ENCODE peak calls at places on chromosome 10, in seven cellular contexts. C is RWPE1, J is ovary, G is fibroblast of lung, R is A673, A is mucosa of descending colon, U is PC-3. P is an unnamed sample.

GRCh38 chr10:122233857-122234348 is 37.2 kb upstream of the BTBD16 start:
- DNase-seq in A (no peak), U (no peak), G (no peak), J (no peak), C (no peak), R (no peak), P (no peak)

GRCh38 chr10:60977161-60978128 is 33.5 kb upstream of the RHOBTB1 start:
- DNase-seq in U (peak; percentile 46), G (no peak), C (no peak), J (no peak), A (no peak), R (no peak), P (no peak)

GRCh38 chr10:132037676-132037975 is 28.1 kb upstream of the JAKMIP3 start:
- DNase-seq in C (no peak), J (no peak), A (no peak), G (no peak), R (no peak), U (no peak), P (no peak)

GRCh38 chr10:112271982-112272381 is 11.2 kb upstream of the TECTB start:
- DNase-seq in C (no peak), A (no peak), R (peak; percentile 10), U (no peak), G (peak; percentile 14), J (no peak), P (peak; percentile 12)

GRCh38 chr10:88431103-88431502 is 152.0 kb downstream of the RNLS start:
- DNase-seq in C (no peak), U (no peak), G (no peak), J (no peak), A (no peak), R (no peak), P (no peak)

GRCh38 chr10:119652361-119652760 is 1.2 kb downstream of the BAG3 start:
- DNase-seq in G (peak; percentile 70), J (no peak), A (no peak), U (peak; percentile 57), R (peak; percentile 81), C (peak; percentile 65), P (peak; percentile 53)

GRCh38 chr10:127472976-127473375 is 76.1 kb upstream of the NPS start:
- DNase-seq in A (no peak), R (no peak), U (no peak), J (no peak), G (no peak), C (no peak), P (no peak)

GRCh38 chr10:72852428-72852827 is 41.1 kb upstream of the OIT3 start:
- DNase-seq in A (no peak), C (no peak), G (no peak), J (no peak), U (no peak), R (no peak), P (no peak)

GRCh38 chr10:77504870-77505257 is 132.7 kb downstream of the KCNMA1 start:
- DNase-seq in R (no peak), J (no peak), A (no peak), G (peak; percentile 73), C (peak; percentile 92), U (peak; percentile 100), P (peak; percentile 70)

GRCh38 chr10:79104264-79104954 is 35.6 kb downstream of the ZMIZ1 start:
- DNase-seq in A (no peak), C (no peak), U (peak; percentile 50), J (peak; percentile 83), R (no peak), G (peak; percentile 79), P (peak; percentile 54)

GRCh38 chr10:87656431-87657072 is 3.1 kb upstream of the PAPSS2 start:
- DNase-seq in A (no peak), G (peak; percentile 46), J (no peak), C (peak; percentile 69), U (peak; percentile 48), R (peak; percentile 72), P (no peak)

GRCh38 chr10:107552963-107553362 is 388.5 kb upstream of the SORCS1 start:
- DNase-seq in J (no peak), R (no peak), U (no peak), A (no peak), G (no peak), C (no peak), P (no peak)

GRCh38 chr10:109783286-109783685 is 140.0 kb downstream of the XPNPEP1 start:
- DNase-seq in A (no peak), R (no peak), U (no peak), J (no peak), C (no peak), G (no peak), P (no peak)

GRCh38 chr10:109784236-109784635 is 139.1 kb downstream of the XPNPEP1 start:
- DNase-seq in R (peak; percentile 11), C (no peak), A (no peak), J (no peak), U (peak; percentile 38), G (peak; percentile 58), P (no peak)

GRCh38 chr10:109780997-109781396 is 142.3 kb downstream of the XPNPEP1 start:
- DNase-seq in U (no peak), J (no peak), C (no peak), A (no peak), R (no peak), G (no peak), P (no peak)

GRCh38 chr10:109773818-109774440 is 149.4 kb downstream of the XPNPEP1 start:
- DNase-seq in G (peak; percentile 12), C (peak; percentile 8), R (peak; percentile 71), J (no peak), U (peak; percentile 61), A (no peak), P (peak; percentile 4)

GRCh38 chr10:109778993-109779392 is 144.3 kb downstream of the XPNPEP1 start:
- DNase-seq in R (no peak), A (no peak), U (no peak), G (no peak), J (no peak), C (no peak), P (no peak)
- TF ChIP-seq CTCF in R (no peak), A (no peak), U (no peak), G (no peak), J (no peak), C (no peak), P (no peak)

DNA sequence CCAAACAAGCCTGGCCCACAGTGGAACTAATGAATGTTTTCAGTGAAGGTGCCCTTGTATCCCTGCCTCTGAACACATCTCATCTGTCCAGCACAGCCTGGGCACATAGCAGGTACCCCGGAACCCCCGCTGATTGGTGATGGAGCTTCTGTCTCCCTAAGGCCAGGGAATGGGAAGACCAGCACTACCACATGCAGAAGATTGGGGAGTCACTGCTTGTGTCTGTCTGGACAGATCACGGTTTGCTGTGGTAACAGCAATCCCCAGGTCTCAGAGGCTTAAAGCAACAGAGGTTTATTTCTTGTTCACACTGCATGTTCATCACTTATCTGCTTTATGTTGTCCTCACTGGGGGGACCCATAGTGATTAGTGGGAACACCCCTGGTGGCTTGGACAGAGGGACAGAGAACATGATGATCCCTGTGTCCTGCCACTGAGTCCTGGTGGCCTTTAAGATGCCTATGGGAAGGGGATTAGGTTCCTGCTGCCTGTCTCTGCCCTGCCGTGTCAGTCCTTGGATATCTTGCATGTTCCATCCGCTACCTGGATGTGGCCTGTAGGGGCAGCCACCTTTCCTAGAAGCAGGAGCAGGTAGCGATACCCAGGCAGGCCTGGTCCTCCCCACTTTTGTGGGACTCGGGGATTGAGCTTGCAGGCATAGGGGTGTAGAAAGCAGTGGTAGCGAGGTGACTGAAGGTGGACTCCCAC is 3.6 kb downstream of the TSPAN14 start:
- DNase-seq in A (no peak), C (no peak), U (no peak), J (no peak), G (no peak), R (no peak), P (no peak)
- TF ChIP-seq CTCF in A (no peak), C (no peak), U (no peak), J (no peak), G (no peak), R (no peak), P (no peak)

DNA sequence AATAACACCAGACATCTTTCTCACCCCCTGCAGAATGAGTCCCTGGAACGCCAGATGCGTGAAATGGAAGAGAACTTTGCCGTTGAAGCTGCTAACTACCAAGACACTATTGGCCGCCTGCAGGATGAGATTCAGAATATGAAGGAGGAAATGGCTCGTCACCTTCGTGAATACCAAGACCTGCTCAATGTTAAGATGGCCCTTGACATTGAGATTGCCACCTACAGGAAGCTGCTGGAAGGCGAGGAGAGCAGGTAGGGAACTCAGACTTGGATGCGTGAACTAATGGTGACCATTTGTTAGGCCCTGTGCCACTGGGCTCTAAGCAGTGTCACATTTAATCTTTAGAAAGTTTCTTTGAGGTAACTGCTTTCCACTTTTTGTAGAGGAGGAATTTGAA is 7.1 kb downstream of the VIM start:
- DNase-seq in G (no peak), R (no peak), C (no peak), A (no peak), U (no peak), J (no peak), P (peak; percentile 52)
- TF ChIP-seq CTCF in G (no peak), R (peak; percentile 30), C (no peak), A (no peak), U (peak; percentile 27), J (no peak), P (no peak)

GRCh38 chr10:3737811-3738311 is 47.1 kb downstream of the KLF6 start:
- DNase-seq in G (no peak), J (no peak), C (no peak), A (no peak), R (peak; percentile 36), U (no peak), P (no peak)

GRCh38 chr10:3734111-3734510 is 50.9 kb downstream of the KLF6 start:
- DNase-seq in C (no peak), G (no peak), U (no peak), R (no peak), A (no peak), J (no peak), P (no peak)

GRCh38 chr10:3738855-3739350 is 46.1 kb downstream of the KLF6 start:
- DNase-seq in R (no peak), G (no peak), J (no peak), A (no peak), C (no peak), U (no peak), P (no peak)

GRCh38 chr10:3740157-3740871 is 44.7 kb downstream of the KLF6 start:
- DNase-seq in U (peak; percentile 83), C (peak; percentile 71), G (peak; percentile 83), J (no peak), R (peak; percentile 46), A (no peak), P (no peak)

DNA sequence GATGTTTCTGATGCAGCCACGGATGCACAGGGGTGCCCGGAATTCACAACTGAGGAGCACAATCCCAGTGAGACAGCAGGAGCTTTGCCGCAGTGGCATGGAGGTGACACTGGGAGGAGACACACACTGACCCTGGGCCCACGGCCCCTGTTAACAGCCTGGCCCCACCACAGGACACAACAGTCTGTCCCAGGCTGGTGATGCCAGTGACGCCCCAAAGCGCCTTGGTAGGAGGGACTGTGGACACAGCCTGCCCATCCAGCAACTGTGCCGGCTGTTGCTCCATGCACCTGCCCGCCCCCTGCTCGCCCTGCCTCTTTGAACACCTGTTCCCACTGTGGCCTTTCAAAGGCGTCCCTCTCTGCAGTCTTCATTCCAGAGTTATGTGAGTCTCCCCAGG is 49.8 kb downstream of the KLF6 start:
- DNase-seq in C (no peak), G (no peak), A (peak; percentile 49), J (no peak), R (no peak), U (no peak), P (no peak)
- TF ChIP-seq CTCF in C (no peak), G (no peak), A (no peak), J (no peak), R (no peak), U (no peak), P (no peak)